ENCODE peak calls at places on chromosomes 6 and 20, in five cellular contexts. One of them, this sample, is unnamed.

GRCh38 chr6:154995241-154996162 is at the start of gene TIAM2:
- DNase-seq in IMR-90: no peak
- DNase-seq in GM23248: peak; percentile 55
- DNase-seq in NT2/D1: no peak
- DNase-seq in mesenchymal stem cell: peak; percentile 20
- DNase-seq in this sample: peak; percentile 61

GRCh38 chr6:166772518-166772917 is 145.5 kb upstream of the RPS6KA2 start:
- DNase-seq in GM23248: no peak
- DNase-seq in IMR-90: no peak
- DNase-seq in NT2/D1: no peak
- DNase-seq in mesenchymal stem cell: no peak
- DNase-seq in this sample: no peak

GRCh38 chr20:20411382-20411781 is 43.5 kb downstream of the INSM1 start:
- DNase-seq in mesenchymal stem cell: no peak
- DNase-seq in IMR-90: no peak
- DNase-seq in NT2/D1: no peak
- DNase-seq in GM23248: no peak
- DNase-seq in this sample: no peak

GRCh38 chr6:51468704-51469103 is 618.7 kb downstream of the PKHD1 start:
- DNase-seq in IMR-90: no peak
- DNase-seq in GM23248: no peak
- DNase-seq in mesenchymal stem cell: no peak
- DNase-seq in NT2/D1: no peak
- DNase-seq in this sample: no peak

GRCh38 chr6:31452859-31453258 is 45.1 kb upstream of the MICB start:
- DNase-seq in IMR-90: no peak
- DNase-seq in NT2/D1: no peak
- DNase-seq in mesenchymal stem cell: no peak
- DNase-seq in GM23248: no peak
- DNase-seq in this sample: no peak

GRCh38 chr6:107318100-107318736 is 141.1 kb downstream of the PDSS2 start:
- DNase-seq in GM23248: peak; percentile 75
- DNase-seq in NT2/D1: peak; percentile 49
- DNase-seq in mesenchymal stem cell: peak; percentile 64
- DNase-seq in IMR-90: peak; percentile 63
- DNase-seq in this sample: peak; percentile 70

GRCh38 chr6:113909224-113909856 is 52.2 kb downstream of the MARCKS start:
- DNase-seq in GM23248: peak; percentile 76
- DNase-seq in NT2/D1: peak; percentile 32
- DNase-seq in IMR-90: peak; percentile 79
- DNase-seq in mesenchymal stem cell: peak; percentile 68
- DNase-seq in this sample: peak; percentile 92

GRCh38 chr6:107756661-107757060 is 67.5 kb downstream of the SCML4 start:
- DNase-seq in GM23248: no peak
- DNase-seq in IMR-90: no peak
- DNase-seq in mesenchymal stem cell: no peak
- DNase-seq in NT2/D1: no peak
- DNase-seq in this sample: no peak

GRCh38 chr20:16709017-16709416 is 20.8 kb upstream of the SNRPB2 start:
- DNase-seq in NT2/D1: no peak
- DNase-seq in GM23248: no peak
- DNase-seq in IMR-90: no peak
- DNase-seq in mesenchymal stem cell: no peak
- DNase-seq in this sample: no peak

GRCh38 chr20:58407966-58408557 is 19.0 kb downstream of the VAPB start:
- DNase-seq in IMR-90: no peak
- DNase-seq in mesenchymal stem cell: peak; percentile 35
- DNase-seq in NT2/D1: no peak
- DNase-seq in GM23248: peak; percentile 17
- DNase-seq in this sample: no peak
- H3K4me1 ChIP-seq in IMR-90: peaks cover 5% of the 10 kb centered on the region
- H3K4me1 ChIP-seq in mesenchymal stem cell: peaks cover 2% of the 10 kb centered on the region
- H3K4me1 ChIP-seq in NT2/D1: no peaks in the 10 kb centered on the region
- H3K4me1 ChIP-seq in GM23248: peaks cover 30% of the 10 kb centered on the region
- H3K4me1 ChIP-seq in this sample: peaks cover 27% of the 10 kb centered on the region

DNA sequence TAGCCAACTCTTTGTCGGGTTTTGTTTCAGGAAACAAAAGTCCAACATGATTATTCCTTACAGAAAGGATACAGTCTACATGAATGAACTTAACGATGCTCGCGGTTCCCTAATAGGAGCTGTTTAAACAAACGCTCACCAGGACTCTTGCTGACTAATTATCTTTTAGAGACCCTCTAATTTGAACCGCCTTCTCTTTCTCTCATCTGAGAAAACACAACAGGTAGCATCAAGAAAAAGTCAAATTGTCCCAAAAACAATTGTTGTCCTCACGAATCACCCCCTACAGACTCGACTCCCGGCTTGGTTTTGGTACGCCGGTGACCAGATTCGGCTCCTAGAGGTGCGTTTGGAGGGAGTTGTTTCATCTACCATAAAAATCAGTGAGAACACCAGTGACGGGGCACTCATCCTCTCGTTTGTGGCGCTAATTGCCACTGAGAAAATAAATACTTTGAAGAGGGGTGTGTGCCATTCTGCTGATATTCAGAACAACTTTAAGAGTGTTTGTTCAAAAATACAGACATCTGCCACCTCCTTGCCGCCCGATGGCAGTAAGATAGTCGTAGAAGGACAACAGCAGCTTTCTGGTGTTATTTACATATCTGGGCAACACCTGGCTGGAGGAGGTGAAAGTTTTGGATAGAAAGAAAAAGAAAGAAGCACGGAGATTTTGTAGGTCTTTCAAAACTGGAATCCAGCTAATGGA is 1.1 kb upstream of the SIM1 start:
- DNase-seq in mesenchymal stem cell: peak; percentile 31
- DNase-seq in GM23248: peak; percentile 37
- DNase-seq in NT2/D1: no peak
- DNase-seq in IMR-90: no peak
- DNase-seq in this sample: no peak
- H3K9ac ChIP-seq in mesenchymal stem cell: peak overlapping the region; percentile 91
- H3K9ac ChIP-seq in GM23248: peak overlapping the region; percentile 86
- H3K9ac ChIP-seq in NT2/D1: no peak overlapping the region
- H3K9ac ChIP-seq in IMR-90: no peak overlapping the region
- H3K9ac ChIP-seq in this sample: peak overlapping the region; percentile 87

GRCh38 chr20:9441948-9442347 is 72.4 kb upstream of the LAMP5 start:
- DNase-seq in GM23248: no peak
- DNase-seq in IMR-90: no peak
- DNase-seq in NT2/D1: no peak
- DNase-seq in mesenchymal stem cell: no peak
- DNase-seq in this sample: no peak
- H3K36me3 ChIP-seq in GM23248: peaks cover 6% of the 10 kb centered on the region
- H3K36me3 ChIP-seq in IMR-90: peaks cover 18% of the 10 kb centered on the region
- H3K36me3 ChIP-seq in NT2/D1: no peaks in the 10 kb centered on the region
- H3K36me3 ChIP-seq in mesenchymal stem cell: peaks cover 32% of the 10 kb centered on the region
- H3K36me3 ChIP-seq in this sample: no peaks in the 10 kb centered on the region

DNA sequence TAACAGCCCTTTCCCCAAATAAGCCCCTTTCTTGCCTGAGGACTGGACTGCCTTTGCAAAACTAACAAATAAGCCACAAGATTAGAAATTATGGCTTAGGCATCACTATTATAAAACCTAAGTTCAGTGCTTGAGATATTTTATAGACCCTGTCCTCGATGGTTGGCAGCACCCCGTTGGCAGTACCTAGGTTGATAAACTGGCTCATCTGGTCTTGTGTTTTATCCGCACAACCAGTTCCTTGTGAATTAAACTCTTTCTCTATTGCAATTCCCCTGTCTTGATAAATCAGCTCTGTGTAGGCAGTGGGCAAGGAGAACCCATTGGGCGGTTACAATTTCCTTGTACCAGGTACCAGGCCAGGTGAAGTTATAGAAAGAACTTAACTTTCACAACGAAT is 6.6 kb downstream of the LRP11 start:
- DNase-seq in NT2/D1: no peak
- DNase-seq in IMR-90: no peak
- DNase-seq in GM23248: no peak
- DNase-seq in mesenchymal stem cell: no peak
- DNase-seq in this sample: no peak
- H3K4me1 ChIP-seq in NT2/D1: peaks cover 5% of the 10 kb centered on the region
- H3K4me1 ChIP-seq in IMR-90: peaks cover 34% of the 10 kb centered on the region
- H3K4me1 ChIP-seq in GM23248: peaks cover 75% of the 10 kb centered on the region
- H3K4me1 ChIP-seq in mesenchymal stem cell: peaks cover 18% of the 10 kb centered on the region
- H3K4me1 ChIP-seq in this sample: peaks cover 27% of the 10 kb centered on the region

GRCh38 chr20:56634735-56635422 is 5.8 kb downstream of the TFAP2C start:
- DNase-seq in GM23248: no peak
- DNase-seq in NT2/D1: no peak
- DNase-seq in IMR-90: no peak
- DNase-seq in mesenchymal stem cell: no peak
- DNase-seq in this sample: no peak

GRCh38 chr20:56634307-56634706 is 5.2 kb downstream of the TFAP2C start:
- DNase-seq in IMR-90: no peak
- DNase-seq in GM23248: no peak
- DNase-seq in NT2/D1: no peak
- DNase-seq in mesenchymal stem cell: no peak
- DNase-seq in this sample: no peak

GRCh38 chr20:56631990-56632327 is 2.9 kb downstream of the TFAP2C start:
- DNase-seq in GM23248: peak; percentile 39
- DNase-seq in NT2/D1: no peak
- DNase-seq in IMR-90: no peak
- DNase-seq in mesenchymal stem cell: peak; percentile 10
- DNase-seq in this sample: peak; percentile 14

GRCh38 chr20:56637576-56637975 is 8.5 kb downstream of the TFAP2C start:
- DNase-seq in mesenchymal stem cell: no peak
- DNase-seq in IMR-90: no peak
- DNase-seq in NT2/D1: no peak
- DNase-seq in GM23248: no peak
- DNase-seq in this sample: no peak

GRCh38 chr20:56636701-56637100 is 7.6 kb downstream of the TFAP2C start:
- DNase-seq in mesenchymal stem cell: peak; percentile 12
- DNase-seq in GM23248: peak; percentile 93
- DNase-seq in NT2/D1: no peak
- DNase-seq in IMR-90: no peak
- DNase-seq in this sample: peak; percentile 58
- H3K9ac ChIP-seq in mesenchymal stem cell: no peak overlapping the region
- H3K9ac ChIP-seq in GM23248: peak overlapping the region; percentile 27
- H3K9ac ChIP-seq in NT2/D1: no peak overlapping the region
- H3K9ac ChIP-seq in IMR-90: no peak overlapping the region
- H3K9ac ChIP-seq in this sample: no peak overlapping the region

GRCh38 chr6:149771925-149772324 is 22.4 kb downstream of the PCMT1 start:
- DNase-seq in GM23248: no peak
- DNase-seq in NT2/D1: no peak
- DNase-seq in IMR-90: no peak
- DNase-seq in mesenchymal stem cell: no peak
- DNase-seq in this sample: no peak
- H3K36me3 ChIP-seq in GM23248: peaks cover 37% of the 10 kb centered on the region
- H3K36me3 ChIP-seq in NT2/D1: peaks cover 46% of the 10 kb centered on the region
- H3K36me3 ChIP-seq in IMR-90: peaks cover 18% of the 10 kb centered on the region
- H3K36me3 ChIP-seq in mesenchymal stem cell: peaks cover 27% of the 10 kb centered on the region
- H3K36me3 ChIP-seq in this sample: peaks cover 47% of the 10 kb centered on the region

GRCh38 chr20:36469973-36470372 is 71.3 kb upstream of the MYL9 start:
- DNase-seq in IMR-90: no peak
- DNase-seq in mesenchymal stem cell: no peak
- DNase-seq in NT2/D1: no peak
- DNase-seq in GM23248: no peak
- DNase-seq in this sample: no peak
- H3K4me1 ChIP-seq in IMR-90: peaks cover 59% of the 10 kb centered on the region
- H3K4me1 ChIP-seq in mesenchymal stem cell: peaks cover 59% of the 10 kb centered on the region
- H3K4me1 ChIP-seq in NT2/D1: peaks cover 29% of the 10 kb centered on the region
- H3K4me1 ChIP-seq in GM23248: peaks cover 66% of the 10 kb centered on the region
- H3K4me1 ChIP-seq in this sample: peaks cover 65% of the 10 kb centered on the region

DNA sequence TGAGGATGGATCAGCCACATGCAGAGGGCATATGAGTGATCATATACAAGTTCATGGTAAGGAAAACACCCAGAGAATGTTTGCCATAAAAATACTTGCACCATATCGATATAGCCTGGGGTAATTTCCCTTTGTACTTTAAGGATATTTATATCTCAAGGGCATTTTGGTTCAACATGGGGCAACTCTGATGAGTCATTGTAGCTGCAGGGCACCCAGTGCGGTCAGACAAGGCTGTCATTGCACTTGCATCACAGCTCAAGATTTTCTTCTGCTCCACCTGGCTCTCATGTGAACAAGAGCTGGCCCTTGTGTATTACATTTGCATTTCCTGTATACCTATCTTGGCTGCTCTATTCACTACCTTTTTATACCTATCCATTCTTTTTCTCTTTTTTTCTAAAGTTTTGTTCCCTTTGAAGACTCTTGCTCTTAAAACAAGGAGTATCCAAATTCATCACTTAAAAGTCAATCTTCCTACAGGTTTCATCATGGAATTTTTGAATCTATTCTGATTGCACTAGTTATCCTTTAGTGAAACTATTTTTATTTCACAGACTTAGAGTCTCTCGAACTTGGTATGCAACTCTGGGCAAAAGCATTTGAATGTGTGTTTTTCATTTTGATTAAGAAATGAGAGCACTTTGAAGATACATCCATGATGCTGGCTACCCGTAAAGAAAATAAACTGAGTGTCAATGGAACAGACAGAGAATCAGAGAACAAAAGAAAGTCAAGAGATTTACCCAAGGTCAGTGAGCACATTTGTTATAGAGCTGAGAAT is 586.7 kb downstream of the EPM2A start:
- DNase-seq in GM23248: peak; percentile 83
- DNase-seq in mesenchymal stem cell: peak; percentile 74
- DNase-seq in NT2/D1: no peak
- DNase-seq in IMR-90: peak; percentile 63
- DNase-seq in this sample: peak; percentile 89
- H3K9ac ChIP-seq in GM23248: no peak overlapping the region
- H3K9ac ChIP-seq in mesenchymal stem cell: no peak overlapping the region
- H3K9ac ChIP-seq in NT2/D1: no peak overlapping the region
- H3K9ac ChIP-seq in IMR-90: no peak overlapping the region
- H3K9ac ChIP-seq in this sample: no peak overlapping the region

DNA sequence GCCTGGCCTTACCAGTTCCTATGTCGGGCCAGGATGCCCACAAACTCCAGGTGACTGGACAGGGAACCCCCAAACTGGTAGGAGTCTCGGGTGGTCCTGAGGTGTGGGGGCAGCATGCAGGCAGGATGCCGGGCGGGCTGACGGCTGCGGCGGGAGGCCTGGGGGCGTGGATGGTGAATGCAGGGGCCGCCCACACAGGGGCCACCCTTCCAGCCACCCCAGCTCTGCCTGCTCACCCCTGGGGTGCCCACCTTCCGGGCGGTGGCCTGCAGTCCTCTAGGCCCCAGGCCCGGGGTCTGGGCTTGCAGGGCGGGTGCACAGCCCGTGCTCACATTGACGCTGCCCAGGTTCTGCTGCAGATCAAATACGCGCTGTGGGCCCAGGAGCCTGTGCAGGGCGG is 8.4 kb downstream of the ADRM1 start:
- DNase-seq in GM23248: no peak
- DNase-seq in mesenchymal stem cell: no peak
- DNase-seq in NT2/D1: no peak
- DNase-seq in IMR-90: no peak
- DNase-seq in this sample: no peak
- H3K36me3 ChIP-seq in GM23248: peaks cover 8% of the 10 kb centered on the region
- H3K36me3 ChIP-seq in mesenchymal stem cell: peaks cover 99% of the 10 kb centered on the region
- H3K36me3 ChIP-seq in NT2/D1: peaks cover 98% of the 10 kb centered on the region
- H3K36me3 ChIP-seq in IMR-90: peaks cover 63% of the 10 kb centered on the region
- H3K36me3 ChIP-seq in this sample: peaks cover 31% of the 10 kb centered on the region

GRCh38 chr6:136034422-136034821 is 182.9 kb downstream of the PDE7B start:
- DNase-seq in NT2/D1: no peak
- DNase-seq in mesenchymal stem cell: no peak
- DNase-seq in GM23248: no peak
- DNase-seq in IMR-90: no peak
- DNase-seq in this sample: no peak
- H3K4me1 ChIP-seq in NT2/D1: no peaks in the 10 kb centered on the region
- H3K4me1 ChIP-seq in mesenchymal stem cell: peaks cover 7% of the 10 kb centered on the region
- H3K4me1 ChIP-seq in GM23248: peaks cover 55% of the 10 kb centered on the region
- H3K4me1 ChIP-seq in IMR-90: peaks cover 22% of the 10 kb centered on the region
- H3K4me1 ChIP-seq in this sample: peaks cover 37% of the 10 kb centered on the region